ENCODE peak calls at places on chromosome 5, in four cellular contexts. D is fibroblast of lung, P is HCT116, O is IMR-90. J is an unnamed sample.

GRCh38 chr5:137609122-137609521 is 110.0 kb upstream of the SPOCK1 start:
- DNase-seq in D (no peak), P (no peak), O (peak; percentile 6), J (no peak)

GRCh38 chr5:178762960-178763359 is 32.5 kb upstream of the ZNF354A start:
- DNase-seq in D (no peak), P (no peak), O (no peak), J (no peak)

GRCh38 chr5:53430618-53431252 is 49.7 kb upstream of the FST start:
- DNase-seq in D (peak; percentile 88), P (peak; percentile 53), O (peak; percentile 87), J (no peak)

GRCh38 chr5:171295801-171296200 is 13.2 kb upstream of the TLX3 start:
- DNase-seq in D (no peak), P (no peak), O (no peak), J (no peak)

GRCh38 chr5:64453405-64453804 is 52.4 kb upstream of the RGS7BP start:
- DNase-seq in D (no peak), P (no peak), O (no peak), J (no peak)

GRCh38 chr5:173016621-173017046 is 33.1 kb downstream of the ATP6V0E1 start:
- DNase-seq in D (peak; percentile 49), P (peak; percentile 79), O (peak; percentile 71), J (no peak)

GRCh38 chr5:133870661-133871060 is 97.8 kb downstream of the C5orf15 start:
- DNase-seq in D (peak; percentile 24), P (no peak), O (peak; percentile 58), J (no peak)

GRCh38 chr5:142319105-142319504 is 5.7 kb downstream of the SPRY4 start:
- DNase-seq in D (peak; percentile 44), P (no peak), O (no peak), J (no peak)

GRCh38 chr5:159581502-159582249 is 251.4 kb upstream of the IL12B start:
- DNase-seq in D (peak; percentile 71), P (peak; percentile 94), O (peak; percentile 45), J (peak; percentile 95)

GRCh38 chr5:132426525-132427138 is 57.1 kb downstream of the SLC22A5 start:
- DNase-seq in D (peak; percentile 90), P (no peak), O (peak; percentile 97), J (peak; percentile 77)

GRCh38 chr5:35540002-35540401 is 77.7 kb upstream of the SPEF2 start:
- DNase-seq in D (no peak), P (no peak), O (no peak), J (no peak)

GRCh38 chr5:152978141-152978835 is 512.2 kb upstream of the GRIA1 start:
- DNase-seq in D (no peak), P (no peak), O (no peak), J (no peak)

GRCh38 chr5:52870448-52870847 is 82.7 kb downstream of the ITGA1 start:
- DNase-seq in D (peak; percentile 35), P (no peak), O (no peak), J (no peak)

GRCh38 chr5:94276056-94276455 is 342.3 kb downstream of the KIAA0825 start:
- DNase-seq in D (peak; percentile 6), P (no peak), O (no peak), J (no peak)

GRCh38 chr5:118126159-118126558 is 862.2 kb downstream of the DTWD2 start:
- DNase-seq in D (peak; percentile 27), P (no peak), O (no peak), J (no peak)

GRCh38 chr5:129899454-129899853 is 4.8 kb upstream of the CHSY3 start:
- DNase-seq in D (peak; percentile 58), P (no peak), O (peak; percentile 6), J (no peak)

GRCh38 chr5:43034591-43034968 is 5.5 kb downstream of the ANXA2R start:
- DNase-seq in D (peak; percentile 87), P (no peak), O (peak; percentile 85), J (no peak)

DNA sequence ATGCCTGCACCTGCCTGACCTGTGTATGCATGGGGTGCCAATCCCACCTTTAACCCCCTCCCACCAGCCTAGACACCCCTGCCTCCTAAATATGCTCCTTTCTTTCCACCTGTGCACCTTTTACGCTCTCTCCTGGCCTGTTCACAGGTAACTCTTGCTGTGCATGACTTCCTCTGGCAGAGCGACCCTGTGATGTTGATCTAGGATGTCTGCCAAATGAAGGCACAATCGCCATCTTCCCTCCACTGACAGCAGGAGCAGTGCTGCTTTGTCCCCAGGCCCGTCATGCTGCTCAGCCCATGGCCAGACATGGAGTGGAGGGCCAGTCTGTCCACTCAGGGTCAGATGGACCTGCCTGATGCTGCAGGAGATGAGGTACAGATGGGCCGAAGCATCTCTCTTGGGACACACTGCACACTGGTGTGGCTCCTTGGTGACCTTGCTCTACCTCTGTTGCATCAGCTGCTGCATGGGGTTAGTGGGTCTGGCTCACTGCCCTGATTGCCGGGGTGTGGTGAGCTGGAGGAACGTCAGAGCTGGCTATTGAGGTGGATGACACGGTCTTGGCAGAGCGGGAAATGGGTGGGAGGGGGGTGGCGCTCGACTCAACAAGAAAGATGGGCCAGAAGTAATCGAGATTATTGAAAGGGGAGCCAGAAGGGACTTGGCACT is 101.6 kb upstream of the PITX1 start:
- DNase-seq in D (peak; percentile 87), P (peak; percentile 36), O (peak; percentile 79), J (no peak)
- H3K27me3 ChIP-seq in D (peaks cover under 1% of the 10 kb centered on the region), P (no peaks in the 10 kb centered on the region), O (no peaks in the 10 kb centered on the region), J (no peaks in the 10 kb centered on the region)

DNA sequence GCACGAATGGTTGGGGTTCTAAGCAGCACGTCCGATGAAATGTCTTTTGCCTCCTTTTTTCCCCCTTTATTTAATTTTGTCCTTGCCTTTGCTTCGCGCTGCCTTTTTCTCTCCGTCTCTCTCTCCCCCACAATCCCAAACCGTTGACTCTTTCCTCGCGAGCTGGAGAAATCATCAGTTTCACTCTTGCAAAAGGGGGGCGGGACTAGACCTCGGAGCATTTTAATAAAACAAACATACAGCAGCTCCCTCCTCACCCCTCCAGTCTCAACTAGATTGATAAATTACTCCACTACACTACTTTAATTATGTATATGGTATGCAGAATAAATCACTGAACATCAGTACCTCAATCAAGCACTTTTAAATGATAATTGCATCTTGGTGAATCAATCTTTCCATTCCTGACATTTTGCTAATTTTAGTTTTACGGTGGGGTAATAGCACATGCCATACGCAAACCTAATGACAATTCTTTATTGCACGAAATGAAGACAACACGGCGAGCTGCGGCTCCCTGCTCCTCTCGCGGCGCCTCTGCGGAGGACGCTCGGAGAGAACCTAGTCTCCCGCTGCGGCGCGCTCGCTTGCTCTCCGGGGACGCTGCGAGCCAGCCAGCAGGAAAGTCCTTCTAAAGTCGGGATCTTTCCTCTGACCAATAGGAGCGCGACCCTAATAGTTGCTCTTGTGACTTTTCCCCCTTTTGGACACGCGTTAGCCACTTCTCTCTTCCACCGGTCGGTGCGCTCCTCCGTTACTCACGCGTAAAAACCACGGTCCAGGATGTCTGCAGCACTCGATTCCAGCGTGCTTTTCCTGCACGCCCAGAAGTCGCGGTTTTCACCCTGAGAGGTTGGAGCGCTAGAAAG is 816 bp upstream of the MEF2C start:
- DNase-seq in D (peak; percentile 86), P (peak; percentile 50), O (peak; percentile 79), J (no peak)
- H3K9ac ChIP-seq in D (peak overlapping the region; percentile 76), P (peak overlapping the region; percentile 57), O (peak overlapping the region; percentile 81), J (no peak overlapping the region)

GRCh38 chr5:73434921-73435320 is 13.7 kb downstream of the FOXD1 start:
- DNase-seq in D (no peak), P (no peak), O (no peak), J (no peak)

GRCh38 chr5:73437126-73438047 is 11.2 kb downstream of the FOXD1 start:
- DNase-seq in D (peak; percentile 77), P (peak; percentile 48), O (peak; percentile 67), J (no peak)

GRCh38 chr5:73434461-73434860 is 14.1 kb downstream of the FOXD1 start:
- DNase-seq in D (no peak), P (no peak), O (no peak), J (no peak)

GRCh38 chr5:73436535-73437125 is 11.9 kb downstream of the FOXD1 start:
- DNase-seq in D (peak; percentile 40), P (no peak), O (no peak), J (no peak)

GRCh38 chr5:73435640-73436534 is 12.7 kb downstream of the FOXD1 start:
- DNase-seq in D (peak; percentile 41), P (no peak), O (no peak), J (no peak)
- H3K27me3 ChIP-seq in D (peaks cover 12% of the 10 kb centered on the region), P (no peaks in the 10 kb centered on the region), O (no peaks in the 10 kb centered on the region), J (peaks cover 22% of the 10 kb centered on the region)

GRCh38 chr5:122701640-122702523 is 73.0 kb upstream of the SNX2 start:
- DNase-seq in D (no peak), P (no peak), O (no peak), J (no peak)

GRCh38 chr5:122699226-122699625 is 75.7 kb upstream of the SNX2 start:
- DNase-seq in D (no peak), P (no peak), O (no peak), J (no peak)

GRCh38 chr5:122704247-122705036 is 70.4 kb upstream of the SNX2 start:
- DNase-seq in D (peak; percentile 78), P (peak; percentile 43), O (peak; percentile 67), J (peak; percentile 15)

GRCh38 chr5:122703214-122703613 is 71.7 kb upstream of the SNX2 start:
- DNase-seq in D (no peak), P (no peak), O (no peak), J (no peak)

GRCh38 chr5:122702524-122702875 is 72.4 kb upstream of the SNX2 start:
- DNase-seq in D (no peak), P (no peak), O (no peak), J (no peak)
- H3K9ac ChIP-seq in D (no peak overlapping the region), P (no peak overlapping the region), O (no peak overlapping the region), J (no peak overlapping the region)

DNA sequence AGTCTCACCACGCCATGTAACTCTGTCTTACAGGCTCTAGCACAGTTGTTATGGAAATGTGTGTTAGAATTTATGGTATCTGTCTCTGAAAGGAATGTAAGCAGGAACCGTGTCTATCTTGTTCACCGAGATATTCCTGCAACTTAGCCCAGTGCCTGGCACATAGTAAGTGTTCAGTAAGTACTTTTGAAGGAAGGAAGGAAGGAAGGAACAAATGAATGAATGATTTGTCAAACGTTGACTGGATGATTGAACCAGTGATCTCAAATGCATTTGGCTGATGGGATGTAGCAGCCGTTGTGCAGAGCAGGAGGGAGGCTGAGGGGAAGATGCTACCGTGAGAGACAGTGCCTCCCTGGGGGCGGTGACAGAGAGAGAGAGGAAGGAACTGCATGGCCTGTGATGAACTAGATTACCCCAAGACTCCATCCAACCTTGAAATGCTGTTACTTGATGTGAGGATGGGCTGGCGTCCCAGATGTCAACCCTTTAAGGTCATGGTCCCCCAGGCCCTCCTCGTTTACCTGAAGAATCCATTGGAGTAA is 47.5 kb upstream of the PPARGC1B start:
- DNase-seq in D (no peak), P (no peak), O (no peak), J (no peak)
- H3K27me3 ChIP-seq in D (peaks cover 18% of the 10 kb centered on the region), P (peaks cover 22% of the 10 kb centered on the region), O (peaks cover 65% of the 10 kb centered on the region), J (peaks cover 20% of the 10 kb centered on the region)

J was measured in keratinocyte.